ENCODE peak calls at places on chromosome 1, in ten cellular contexts. One of them, this sample, is unnamed.

GRCh38 chr1:19368964-19369363 is 56.8 kb downstream of the SLC66A1 start:
- DNase-seq in A172: no peak
- DNase-seq in nucleus accumbens: no peak
- DNase-seq in activated CD4-positive, alpha-beta T cell treated with anti-CD3 and anti-CD28 coated beads, Interleukin-2, amount 50 U/mL, for 24 hours: no peak
- DNase-seq in right cardiac atrium: no peak
- DNase-seq in T-helper 17 cell: no peak
- DNase-seq in H54: no peak
- DNase-seq in pancreas: no peak
- DNase-seq in NCI-H524: no peak
- DNase-seq in stimulated activated CD8-positive, alpha-beta memory T cell treated with anti-CD3 and anti-CD28 coated beads, Interleukin-15, amount 100 ng/mL, for 1 hour: no peak
- DNase-seq in this sample: no peak

GRCh38 chr1:52424757-52425265 is 20.4 kb downstream of the PRPF38A start:
- DNase-seq in pancreas: no peak
- DNase-seq in NCI-H524: no peak
- DNase-seq in A172: no peak
- DNase-seq in activated CD4-positive, alpha-beta T cell treated with anti-CD3 and anti-CD28 coated beads, Interleukin-2, amount 50 U/mL, for 24 hours: no peak
- DNase-seq in H54: no peak
- DNase-seq in stimulated activated CD8-positive, alpha-beta memory T cell treated with anti-CD3 and anti-CD28 coated beads, Interleukin-15, amount 100 ng/mL, for 1 hour: no peak
- DNase-seq in right cardiac atrium: no peak
- DNase-seq in T-helper 17 cell: no peak
- DNase-seq in nucleus accumbens: no peak
- DNase-seq in this sample: no peak

GRCh38 chr1:209936125-209936524 is 1.9 kb upstream of the SYT14 start:
- DNase-seq in nucleus accumbens: no peak
- DNase-seq in activated CD4-positive, alpha-beta T cell treated with anti-CD3 and anti-CD28 coated beads, Interleukin-2, amount 50 U/mL, for 24 hours: no peak
- DNase-seq in right cardiac atrium: no peak
- DNase-seq in pancreas: no peak
- DNase-seq in NCI-H524: no peak
- DNase-seq in A172: no peak
- DNase-seq in stimulated activated CD8-positive, alpha-beta memory T cell treated with anti-CD3 and anti-CD28 coated beads, Interleukin-15, amount 100 ng/mL, for 1 hour: no peak
- DNase-seq in H54: no peak
- DNase-seq in T-helper 17 cell: no peak
- DNase-seq in this sample: no peak

GRCh38 chr1:3676581-3677410 is 24.5 kb downstream of the TP73 start:
- DNase-seq in A172: no peak
- DNase-seq in H54: no peak
- DNase-seq in NCI-H524: no peak
- DNase-seq in stimulated activated CD8-positive, alpha-beta memory T cell treated with anti-CD3 and anti-CD28 coated beads, Interleukin-15, amount 100 ng/mL, for 1 hour: no peak
- DNase-seq in T-helper 17 cell: no peak
- DNase-seq in nucleus accumbens: no peak
- DNase-seq in activated CD4-positive, alpha-beta T cell treated with anti-CD3 and anti-CD28 coated beads, Interleukin-2, amount 50 U/mL, for 24 hours: no peak
- DNase-seq in right cardiac atrium: peak; percentile 42
- DNase-seq in pancreas: no peak
- DNase-seq in this sample: no peak

GRCh38 chr1:222543817-222544216 is 4.1 kb downstream of the HHIPL2 start:
- DNase-seq in A172: no peak
- DNase-seq in T-helper 17 cell: no peak
- DNase-seq in pancreas: no peak
- DNase-seq in NCI-H524: no peak
- DNase-seq in right cardiac atrium: no peak
- DNase-seq in activated CD4-positive, alpha-beta T cell treated with anti-CD3 and anti-CD28 coated beads, Interleukin-2, amount 50 U/mL, for 24 hours: no peak
- DNase-seq in H54: no peak
- DNase-seq in nucleus accumbens: no peak
- DNase-seq in stimulated activated CD8-positive, alpha-beta memory T cell treated with anti-CD3 and anti-CD28 coated beads, Interleukin-15, amount 100 ng/mL, for 1 hour: no peak
- DNase-seq in this sample: no peak

GRCh38 chr1:26363549-26364448 is 8.8 kb downstream of the ZNF683 start:
- DNase-seq in A172: peak; percentile 55
- DNase-seq in NCI-H524: peak; percentile 24
- DNase-seq in activated CD4-positive, alpha-beta T cell treated with anti-CD3 and anti-CD28 coated beads, Interleukin-2, amount 50 U/mL, for 24 hours: peak; percentile 75
- DNase-seq in T-helper 17 cell: peak; percentile 68
- DNase-seq in pancreas: peak; percentile 68
- DNase-seq in nucleus accumbens: peak; percentile 54
- DNase-seq in stimulated activated CD8-positive, alpha-beta memory T cell treated with anti-CD3 and anti-CD28 coated beads, Interleukin-15, amount 100 ng/mL, for 1 hour: peak; percentile 73
- DNase-seq in H54: peak; percentile 40
- DNase-seq in right cardiac atrium: peak; percentile 94
- DNase-seq in this sample: peak; percentile 83

GRCh38 chr1:12358499-12358898 is 128.7 kb downstream of the VPS13D start:
- DNase-seq in right cardiac atrium: no peak
- DNase-seq in NCI-H524: no peak
- DNase-seq in nucleus accumbens: no peak
- DNase-seq in pancreas: no peak
- DNase-seq in T-helper 17 cell: no peak
- DNase-seq in activated CD4-positive, alpha-beta T cell treated with anti-CD3 and anti-CD28 coated beads, Interleukin-2, amount 50 U/mL, for 24 hours: no peak
- DNase-seq in A172: no peak
- DNase-seq in stimulated activated CD8-positive, alpha-beta memory T cell treated with anti-CD3 and anti-CD28 coated beads, Interleukin-15, amount 100 ng/mL, for 1 hour: no peak
- DNase-seq in H54: no peak
- DNase-seq in this sample: no peak

GRCh38 chr1:147201276-147201675 is 23.9 kb downstream of the FMO5 start:
- DNase-seq in stimulated activated CD8-positive, alpha-beta memory T cell treated with anti-CD3 and anti-CD28 coated beads, Interleukin-15, amount 100 ng/mL, for 1 hour: no peak
- DNase-seq in pancreas: no peak
- DNase-seq in nucleus accumbens: no peak
- DNase-seq in T-helper 17 cell: no peak
- DNase-seq in activated CD4-positive, alpha-beta T cell treated with anti-CD3 and anti-CD28 coated beads, Interleukin-2, amount 50 U/mL, for 24 hours: no peak
- DNase-seq in NCI-H524: no peak
- DNase-seq in A172: peak; percentile 16
- DNase-seq in right cardiac atrium: no peak
- DNase-seq in H54: no peak
- DNase-seq in this sample: no peak

GRCh38 chr1:237901284-237901870 is 10.7 kb upstream of the ZP4 start:
- DNase-seq in NCI-H524: no peak
- DNase-seq in H54: peak; percentile 42
- DNase-seq in nucleus accumbens: no peak
- DNase-seq in activated CD4-positive, alpha-beta T cell treated with anti-CD3 and anti-CD28 coated beads, Interleukin-2, amount 50 U/mL, for 24 hours: no peak
- DNase-seq in A172: peak; percentile 67
- DNase-seq in T-helper 17 cell: no peak
- DNase-seq in pancreas: no peak
- DNase-seq in stimulated activated CD8-positive, alpha-beta memory T cell treated with anti-CD3 and anti-CD28 coated beads, Interleukin-15, amount 100 ng/mL, for 1 hour: no peak
- DNase-seq in right cardiac atrium: peak; percentile 58
- DNase-seq in this sample: peak; percentile 56

GRCh38 chr1:82861749-82862148 is 1061.0 kb downstream of the ADGRL2 start:
- DNase-seq in A172: no peak
- DNase-seq in right cardiac atrium: no peak
- DNase-seq in stimulated activated CD8-positive, alpha-beta memory T cell treated with anti-CD3 and anti-CD28 coated beads, Interleukin-15, amount 100 ng/mL, for 1 hour: no peak
- DNase-seq in nucleus accumbens: no peak
- DNase-seq in NCI-H524: no peak
- DNase-seq in pancreas: no peak
- DNase-seq in H54: no peak
- DNase-seq in T-helper 17 cell: no peak
- DNase-seq in activated CD4-positive, alpha-beta T cell treated with anti-CD3 and anti-CD28 coated beads, Interleukin-2, amount 50 U/mL, for 24 hours: no peak
- DNase-seq in this sample: no peak

GRCh38 chr1:155327981-155328380 is 7.3 kb downstream of the RUSC1 start:
- DNase-seq in NCI-H524: no peak
- DNase-seq in activated CD4-positive, alpha-beta T cell treated with anti-CD3 and anti-CD28 coated beads, Interleukin-2, amount 50 U/mL, for 24 hours: no peak
- DNase-seq in T-helper 17 cell: no peak
- DNase-seq in right cardiac atrium: no peak
- DNase-seq in A172: no peak
- DNase-seq in stimulated activated CD8-positive, alpha-beta memory T cell treated with anti-CD3 and anti-CD28 coated beads, Interleukin-15, amount 100 ng/mL, for 1 hour: no peak
- DNase-seq in pancreas: no peak
- DNase-seq in nucleus accumbens: no peak
- DNase-seq in H54: no peak
- DNase-seq in this sample: no peak

GRCh38 chr1:232705815-232706575 is 76.1 kb upstream of the SIPA1L2 start:
- DNase-seq in nucleus accumbens: no peak
- DNase-seq in right cardiac atrium: peak; percentile 69
- DNase-seq in NCI-H524: no peak
- DNase-seq in pancreas: no peak
- DNase-seq in H54: no peak
- DNase-seq in T-helper 17 cell: no peak
- DNase-seq in activated CD4-positive, alpha-beta T cell treated with anti-CD3 and anti-CD28 coated beads, Interleukin-2, amount 50 U/mL, for 24 hours: no peak
- DNase-seq in A172: no peak
- DNase-seq in stimulated activated CD8-positive, alpha-beta memory T cell treated with anti-CD3 and anti-CD28 coated beads, Interleukin-15, amount 100 ng/mL, for 1 hour: no peak
- DNase-seq in this sample: no peak

GRCh38 chr1:39825432-39825941 is 36.8 kb upstream of the BMP8B start:
- DNase-seq in activated CD4-positive, alpha-beta T cell treated with anti-CD3 and anti-CD28 coated beads, Interleukin-2, amount 50 U/mL, for 24 hours: no peak
- DNase-seq in NCI-H524: no peak
- DNase-seq in right cardiac atrium: no peak
- DNase-seq in nucleus accumbens: no peak
- DNase-seq in H54: no peak
- DNase-seq in pancreas: no peak
- DNase-seq in stimulated activated CD8-positive, alpha-beta memory T cell treated with anti-CD3 and anti-CD28 coated beads, Interleukin-15, amount 100 ng/mL, for 1 hour: no peak
- DNase-seq in A172: no peak
- DNase-seq in T-helper 17 cell: no peak
- DNase-seq in this sample: no peak

GRCh38 chr1:34060331-34060730 is 104.7 kb downstream of the CSMD2 start:
- DNase-seq in nucleus accumbens: peak; percentile 59
- DNase-seq in NCI-H524: no peak
- DNase-seq in activated CD4-positive, alpha-beta T cell treated with anti-CD3 and anti-CD28 coated beads, Interleukin-2, amount 50 U/mL, for 24 hours: no peak
- DNase-seq in stimulated activated CD8-positive, alpha-beta memory T cell treated with anti-CD3 and anti-CD28 coated beads, Interleukin-15, amount 100 ng/mL, for 1 hour: no peak
- DNase-seq in H54: no peak
- DNase-seq in T-helper 17 cell: no peak
- DNase-seq in A172: no peak
- DNase-seq in right cardiac atrium: no peak
- DNase-seq in pancreas: no peak
- DNase-seq in this sample: no peak

GRCh38 chr1:204123376-204123775 is 28.5 kb downstream of the ETNK2 start:
- DNase-seq in T-helper 17 cell: no peak
- DNase-seq in A172: no peak
- DNase-seq in nucleus accumbens: no peak
- DNase-seq in stimulated activated CD8-positive, alpha-beta memory T cell treated with anti-CD3 and anti-CD28 coated beads, Interleukin-15, amount 100 ng/mL, for 1 hour: no peak
- DNase-seq in right cardiac atrium: no peak
- DNase-seq in NCI-H524: no peak
- DNase-seq in pancreas: no peak
- DNase-seq in H54: no peak
- DNase-seq in activated CD4-positive, alpha-beta T cell treated with anti-CD3 and anti-CD28 coated beads, Interleukin-2, amount 50 U/mL, for 24 hours: no peak
- DNase-seq in this sample: peak; percentile 62

GRCh38 chr1:242428403-242429190 is 95.9 kb downstream of the PLD5 start:
- DNase-seq in T-helper 17 cell: no peak
- DNase-seq in activated CD4-positive, alpha-beta T cell treated with anti-CD3 and anti-CD28 coated beads, Interleukin-2, amount 50 U/mL, for 24 hours: no peak
- DNase-seq in stimulated activated CD8-positive, alpha-beta memory T cell treated with anti-CD3 and anti-CD28 coated beads, Interleukin-15, amount 100 ng/mL, for 1 hour: no peak
- DNase-seq in pancreas: no peak
- DNase-seq in right cardiac atrium: no peak
- DNase-seq in NCI-H524: no peak
- DNase-seq in nucleus accumbens: no peak
- DNase-seq in H54: no peak
- DNase-seq in A172: no peak
- DNase-seq in this sample: no peak

GRCh38 chr1:1167416-1168155 is 6.1 kb upstream of the TTLL10 start:
- DNase-seq in pancreas: no peak
- DNase-seq in stimulated activated CD8-positive, alpha-beta memory T cell treated with anti-CD3 and anti-CD28 coated beads, Interleukin-15, amount 100 ng/mL, for 1 hour: no peak
- DNase-seq in T-helper 17 cell: no peak
- DNase-seq in H54: no peak
- DNase-seq in NCI-H524: no peak
- DNase-seq in right cardiac atrium: peak; percentile 29
- DNase-seq in activated CD4-positive, alpha-beta T cell treated with anti-CD3 and anti-CD28 coated beads, Interleukin-2, amount 50 U/mL, for 24 hours: no peak
- DNase-seq in A172: no peak
- DNase-seq in nucleus accumbens: no peak
- DNase-seq in this sample: no peak

GRCh38 chr1:189962171-189962570 is 515.5 kb downstream of the BRINP3 start:
- DNase-seq in T-helper 17 cell: no peak
- DNase-seq in nucleus accumbens: no peak
- DNase-seq in stimulated activated CD8-positive, alpha-beta memory T cell treated with anti-CD3 and anti-CD28 coated beads, Interleukin-15, amount 100 ng/mL, for 1 hour: no peak
- DNase-seq in activated CD4-positive, alpha-beta T cell treated with anti-CD3 and anti-CD28 coated beads, Interleukin-2, amount 50 U/mL, for 24 hours: no peak
- DNase-seq in A172: peak; percentile 69
- DNase-seq in pancreas: no peak
- DNase-seq in right cardiac atrium: no peak
- DNase-seq in NCI-H524: no peak
- DNase-seq in H54: no peak
- DNase-seq in this sample: no peak